ENCODE peak calls at places on chromosomes 4 and X, in five cellular contexts. V is HEK293T, O is suprapubic skin, P is adipocyte, S is occipital lobe. A is an unnamed sample.

GRCh38 chr4:122232633-122233032 is 80.5 kb downstream of the BLTP1 start:
- DNase-seq in O (no peak), P (no peak), S (no peak), V (no peak), A (no peak)

GRCh38 chr4:3671571-3672464 is 94.4 kb upstream of the ADRA2C start:
- DNase-seq in O (peak; percentile 9), P (peak; percentile 15), V (no peak), S (no peak), A (peak; percentile 27)

GRCh38 chr4:144709159-144709558 is 63.2 kb downstream of the HHIP start:
- DNase-seq in P (no peak), O (no peak), V (no peak), S (no peak), A (no peak)

GRCh38 chr4:177907736-177908424 is 465.6 kb upstream of the AGA start:
- DNase-seq in V (peak; percentile 10), O (no peak), S (no peak), P (no peak), A (no peak)

GRCh38 chrX:115892787-115893671 is 277.5 kb upstream of the AGTR2 start:
- DNase-seq in O (no peak), P (no peak), V (peak; percentile 65), S (peak; percentile 17), A (no peak)

GRCh38 chr4:23763559-23763958 is 126.3 kb downstream of the PPARGC1A start:
- DNase-seq in S (no peak), P (no peak), O (no peak), V (no peak), A (no peak)

GRCh38 chrX:124337916-124338315 is 5.5 kb downstream of the TEX13D start:
- DNase-seq in O (no peak), S (no peak), P (no peak), V (no peak), A (no peak)

GRCh38 chrX:18833071-18833731 is 125.8 kb downstream of the PPEF1 start:
- DNase-seq in S (no peak), V (no peak), P (no peak), O (no peak), A (no peak)

GRCh38 chr4:85565761-85566480 is 91.0 kb downstream of the ARHGAP24 start:
- DNase-seq in S (no peak), V (no peak), O (no peak), P (peak; percentile 80), A (no peak)

GRCh38 chrX:10242036-10242435 is 85.3 kb downstream of the CLCN4 start:
- DNase-seq in V (no peak), S (no peak), O (no peak), P (no peak), A (no peak)

GRCh38 chrX:105260291-105261043 is 40.0 kb upstream of the TEX13A start:
- DNase-seq in V (peak; percentile 38), P (no peak), S (no peak), O (no peak), A (no peak)

GRCh38 chrX:113548308-113549015 is 707.8 kb upstream of the AMOT start:
- DNase-seq in O (no peak), V (no peak), P (no peak), S (no peak), A (no peak)

GRCh38 chrX:44474410-44474809 is 68.2 kb downstream of the FUNDC1 start:
- DNase-seq in V (no peak), S (no peak), P (no peak), O (no peak), A (no peak)

GRCh38 chrX:13515181-13515930 is 54.0 kb upstream of the EGFL6 start:
- DNase-seq in S (no peak), V (no peak), O (no peak), P (peak; percentile 55), A (no peak)

GRCh38 chrX:47133493-47133892 is 11.0 kb downstream of the NDUFB11 start:
- DNase-seq in O (no peak), P (no peak), S (no peak), V (no peak), A (no peak)

GRCh38 chrX:103783971-103784370 is 7.3 kb downstream of the PLP1 start:
- DNase-seq in S (no peak), P (peak; percentile 13), O (no peak), V (no peak), A (no peak)

GRCh38 chr4:3729188-3729884 is 36.8 kb upstream of the ADRA2C start:
- DNase-seq in V (no peak), P (peak; percentile 49), S (no peak), O (no peak), A (no peak)

GRCh38 chr4:107721436-107722090 is 1.5 kb upstream of the PAPSS1 start:
- DNase-seq in S (no peak), P (no peak), O (no peak), V (no peak), A (no peak)

GRCh38 chr4:37717575-37717974 is 31.4 kb upstream of the RELL1 start:
- DNase-seq in O (no peak), S (no peak), V (no peak), P (peak; percentile 76), A (no peak)

GRCh38 chr4:38842998-38843397 is 13.6 kb downstream of the TLR6 start:
- DNase-seq in P (no peak), O (no peak), S (no peak), V (no peak), A (no peak)

GRCh38 chr4:129929052-129929451 is 833.1 kb downstream of the C4orf33 start:
- DNase-seq in O (no peak), V (peak; percentile 4), S (no peak), P (peak; percentile 29), A (no peak)

GRCh38 chr4:128501239-128501638 is 213.6 kb upstream of the PGRMC2 start:
- DNase-seq in S (no peak), V (no peak), P (no peak), O (no peak), A (no peak)

GRCh38 chr4:100428051-100428450 is 89.8 kb downstream of the EMCN start:
- DNase-seq in V (no peak), P (peak; percentile 71), S (no peak), O (no peak), A (no peak)

GRCh38 chr4:104591505-104591904 is 96.8 kb upstream of the CXXC4 start:
- DNase-seq in O (no peak), V (no peak), S (no peak), P (no peak), A (no peak)

GRCh38 chr4:37674446-37674845 is 11.7 kb downstream of the RELL1 start:
- DNase-seq in O (no peak), S (no peak), V (no peak), P (peak; percentile 27), A (no peak)

GRCh38 chr4:1508161-1509160 is 102.2 kb upstream of the NKX1-1 start:
- DNase-seq in V (no peak), P (no peak), S (no peak), O (no peak), A (no peak)

GRCh38 chrX:38895775-38896174 is 94.5 kb downstream of the MID1IP1 start:
- DNase-seq in V (no peak), S (no peak), O (no peak), P (no peak), A (no peak)

GRCh38 chr4:86910820-86911684 is 18.8 kb upstream of the C4orf36 start:
- DNase-seq in P (peak; percentile 53), S (no peak), V (no peak), O (no peak), A (no peak)

GRCh38 chrX:133991814-133992213 is 6.4 kb upstream of the GPC3 start:
- DNase-seq in P (no peak), S (no peak), O (no peak), V (no peak), A (no peak)

GRCh38 chr4:54215379-54216072 is 13.6 kb upstream of the PDGFRA start:
- DNase-seq in V (no peak), O (no peak), S (no peak), P (no peak), A (no peak)

GRCh38 chr4:142181021-142181420 is 544.6 kb downstream of the IL15 start:
- DNase-seq in S (no peak), V (no peak), P (no peak), O (no peak), A (no peak)

GRCh38 chrX:41449138-41449537 is 2.0 kb downstream of the NYX start:
- DNase-seq in O (no peak), S (no peak), P (no peak), V (no peak), A (no peak)

GRCh38 chrX:107117993-107118321 is 665 bp downstream of the RBM41 start:
- DNase-seq in V (peak; percentile 19), O (no peak), P (peak; percentile 37), S (no peak), A (no peak)

GRCh38 chr4:31298737-31299136 is 578.6 kb downstream of the PCDH7 start:
- DNase-seq in S (no peak), P (no peak), V (no peak), O (no peak), A (no peak)

GRCh38 chrX:153794897-153795816 is 689 bp downstream of the SSR4 start:
- DNase-seq in P (peak; percentile 26), V (peak; percentile 23), S (no peak), O (peak; percentile 74), A (no peak)

GRCh38 chr4:165666836-165667235 is 206.2 kb upstream of the TLL1 start:
- DNase-seq in P (no peak), S (no peak), O (no peak), V (no peak), A (no peak)

GRCh38 chr4:155773196-155773800 is 14.5 kb downstream of the GUCY1B1 start:
- DNase-seq in S (no peak), V (no peak), P (no peak), O (no peak), A (no peak)